ENCODE peak calls at places on chromosomes 12 and 14, in ten cellular contexts. T is dermis blood vessel endothelial cell; D is MG63; Y is HT-29; P is activated CD4-positive, alpha-beta T cell treated with anti-CD3 and anti-CD28 coated beads for 36 hours; S is type B pancreatic cell; O is A549; N is GM03348; J is GM04504; B is lower lobe of right lung. Q is an unnamed sample.

GRCh38 chr12:29921307-29921706 is 137.6 kb upstream of the TMTC1 start:
- DNase-seq in Y (peak), S (no peak), O (no peak), P (no peak), N (no peak), D (peak), J (no peak), T (peak), B (no peak), Q (no peak)

GRCh38 chr14:68164723-68165122 is 345.1 kb downstream of the RAD51B start:
- DNase-seq in N (no peak), B (no peak), P (no peak), J (no peak), T (no peak), O (peak), S (no peak), D (no peak), Y (peak), Q (no peak)

GRCh38 chr12:109927622-109928021 is 27.5 kb downstream of the TCHP start:
- DNase-seq in D (peak), S (no peak), N (peak), O (peak), P (peak), Y (peak), B (no peak), T (peak), J (no peak), Q (no peak)

GRCh38 chr12:103495783-103496456 is at the start of gene C12orf42:
- DNase-seq in O (peak), D (peak), Y (peak), S (no peak), B (peak), J (peak), N (peak), P (peak), T (peak), Q (no peak)

GRCh38 chr12:52020539-52021336 is 14.0 kb downstream of the TAMALIN start:
- DNase-seq in N (peak), D (peak), O (peak), J (no peak), T (peak), Y (peak), P (peak), S (no peak), B (no peak), Q (no peak)

GRCh38 chr12:52566847-52567291 is 6.8 kb downstream of the KRT74 start:
- DNase-seq in T (no peak), P (no peak), D (no peak), S (no peak), O (no peak), N (no peak), J (no peak), Y (no peak), B (no peak), Q (no peak)

GRCh38 chr12:130480231-130480630 is 142.5 kb downstream of the PIWIL1 start:
- DNase-seq in S (no peak), B (no peak), P (no peak), Y (no peak), N (no peak), O (no peak), J (no peak), D (no peak), T (no peak), Q (no peak)

GRCh38 chr14:78767436-78767835 is 597.3 kb downstream of the NRXN3 start:
- DNase-seq in Y (no peak), P (no peak), T (no peak), D (no peak), N (no peak), J (no peak), B (no peak), S (no peak), O (no peak), Q (no peak)

GRCh38 chr12:52524898-52525591 is 4.9 kb upstream of the KRT5 start:
- DNase-seq in N (no peak), P (no peak), O (no peak), Y (no peak), J (no peak), D (no peak), S (peak), T (no peak), B (no peak), Q (no peak)

GRCh38 chr12:109740694-109741245 is 27.1 kb downstream of the FAM222A start:
- DNase-seq in P (peak), Y (no peak), T (no peak), N (no peak), J (no peak), D (no peak), O (no peak), B (peak), S (no peak), Q (no peak)

GRCh38 chr12:117119592-117120198 is 20.5 kb upstream of the TESC start:
- DNase-seq in O (peak), S (no peak), Y (peak), N (peak), B (no peak), P (peak), J (no peak), T (peak), D (no peak), Q (no peak)

GRCh38 chr12:14384783-14385638 is 19.5 kb downstream of the ATF7IP start:
- DNase-seq in S (no peak), Y (peak), T (peak), B (no peak), N (peak), P (peak), J (peak), D (no peak), O (peak), Q (peak)

GRCh38 chr14:102922490-102923200 is at the start of gene AMN:
- DNase-seq in O (peak), Y (no peak), D (no peak), N (peak), P (peak), T (peak), J (no peak), S (no peak), B (peak), Q (no peak)

Q was measured in GM12864.